ENCODE peak calls at places on chromosomes 6 and 20, in seven cellular contexts. One of them, this sample, is unnamed.
A peak's percentile ranks its signal among the peaks of the same experiment; 100 is the strongest.

GRCh38 chr6:26521485-26522391 is 16.4 kb upstream of the HMGN4 start:
- DNase-seq in fibroblast of villous mesenchyme: peak; percentile 74
- DNase-seq in T follicular helper cell: peak; percentile 38
- DNase-seq in ELR: peak; percentile 88
- DNase-seq in AG09309: no peak
- DNase-seq in stimulated activated CD8-positive, alpha-beta memory T cell treated with anti-CD3 and anti-CD28 coated beads, Interleukin-12 subunit alpha, Interleukin-12 subunit beta, amount 100 ng/mL, for 1 hour: peak; percentile 42
- DNase-seq in activated CD4-positive, alpha-beta T cell treated with anti-CD3 and anti-CD28 coated beads, Interleukin-2, amount 10 ng/mL, durations not matched to agents 24 days and 14 days: peak; percentile 91
- DNase-seq in this sample: peak; percentile 74

GRCh38 chr6:21496749-21497148 is 96.8 kb upstream of the SOX4 start:
- DNase-seq in fibroblast of villous mesenchyme: peak; percentile 15
- DNase-seq in T follicular helper cell: no peak
- DNase-seq in ELR: no peak
- DNase-seq in AG09309: peak; percentile 10
- DNase-seq in stimulated activated CD8-positive, alpha-beta memory T cell treated with anti-CD3 and anti-CD28 coated beads, Interleukin-12 subunit alpha, Interleukin-12 subunit beta, amount 100 ng/mL, for 1 hour: no peak
- DNase-seq in activated CD4-positive, alpha-beta T cell treated with anti-CD3 and anti-CD28 coated beads, Interleukin-2, amount 10 ng/mL, durations not matched to agents 24 days and 14 days: no peak
- DNase-seq in this sample: no peak

GRCh38 chr20:46220808-46221207 is 87.5 kb downstream of the CDH22 start:
- DNase-seq in fibroblast of villous mesenchyme: no peak
- DNase-seq in T follicular helper cell: no peak
- DNase-seq in ELR: peak; percentile 19
- DNase-seq in AG09309: no peak
- DNase-seq in stimulated activated CD8-positive, alpha-beta memory T cell treated with anti-CD3 and anti-CD28 coated beads, Interleukin-12 subunit alpha, Interleukin-12 subunit beta, amount 100 ng/mL, for 1 hour: no peak
- DNase-seq in activated CD4-positive, alpha-beta T cell treated with anti-CD3 and anti-CD28 coated beads, Interleukin-2, amount 10 ng/mL, durations not matched to agents 24 days and 14 days: no peak
- DNase-seq in this sample: no peak

GRCh38 chr20:25017257-25017803 is 24.8 kb upstream of the APMAP start:
- DNase-seq in fibroblast of villous mesenchyme: no peak
- DNase-seq in T follicular helper cell: no peak
- DNase-seq in ELR: no peak
- DNase-seq in AG09309: no peak
- DNase-seq in stimulated activated CD8-positive, alpha-beta memory T cell treated with anti-CD3 and anti-CD28 coated beads, Interleukin-12 subunit alpha, Interleukin-12 subunit beta, amount 100 ng/mL, for 1 hour: no peak
- DNase-seq in activated CD4-positive, alpha-beta T cell treated with anti-CD3 and anti-CD28 coated beads, Interleukin-2, amount 10 ng/mL, durations not matched to agents 24 days and 14 days: no peak
- DNase-seq in this sample: no peak

GRCh38 chr6:77620290-77620882 is 32.5 kb upstream of the MEI4 start:
- DNase-seq in fibroblast of villous mesenchyme: peak; percentile 10
- DNase-seq in T follicular helper cell: no peak
- DNase-seq in ELR: peak; percentile 2
- DNase-seq in AG09309: no peak
- DNase-seq in stimulated activated CD8-positive, alpha-beta memory T cell treated with anti-CD3 and anti-CD28 coated beads, Interleukin-12 subunit alpha, Interleukin-12 subunit beta, amount 100 ng/mL, for 1 hour: no peak
- DNase-seq in activated CD4-positive, alpha-beta T cell treated with anti-CD3 and anti-CD28 coated beads, Interleukin-2, amount 10 ng/mL, durations not matched to agents 24 days and 14 days: no peak
- DNase-seq in this sample: peak; percentile 38

GRCh38 chr6:38346291-38347079 is 293.2 kb downstream of the BTBD9 start:
- DNase-seq in fibroblast of villous mesenchyme: peak; percentile 38
- DNase-seq in T follicular helper cell: no peak
- DNase-seq in ELR: peak; percentile 90
- DNase-seq in AG09309: peak; percentile 83
- DNase-seq in stimulated activated CD8-positive, alpha-beta memory T cell treated with anti-CD3 and anti-CD28 coated beads, Interleukin-12 subunit alpha, Interleukin-12 subunit beta, amount 100 ng/mL, for 1 hour: no peak
- DNase-seq in activated CD4-positive, alpha-beta T cell treated with anti-CD3 and anti-CD28 coated beads, Interleukin-2, amount 10 ng/mL, durations not matched to agents 24 days and 14 days: no peak
- DNase-seq in this sample: peak; percentile 43

GRCh38 chr6:62150048-62150663 is 135.9 kb downstream of the KHDRBS2 start:
- DNase-seq in fibroblast of villous mesenchyme: peak; percentile 21
- DNase-seq in T follicular helper cell: no peak
- DNase-seq in ELR: peak; percentile 29
- DNase-seq in AG09309: no peak
- DNase-seq in stimulated activated CD8-positive, alpha-beta memory T cell treated with anti-CD3 and anti-CD28 coated beads, Interleukin-12 subunit alpha, Interleukin-12 subunit beta, amount 100 ng/mL, for 1 hour: no peak
- DNase-seq in activated CD4-positive, alpha-beta T cell treated with anti-CD3 and anti-CD28 coated beads, Interleukin-2, amount 10 ng/mL, durations not matched to agents 24 days and 14 days: no peak
- DNase-seq in this sample: no peak

GRCh38 chr20:41087325-41087685 is 50.0 kb upstream of the PLCG1 start:
- DNase-seq in fibroblast of villous mesenchyme: no peak
- DNase-seq in T follicular helper cell: no peak
- DNase-seq in ELR: no peak
- DNase-seq in AG09309: no peak
- DNase-seq in stimulated activated CD8-positive, alpha-beta memory T cell treated with anti-CD3 and anti-CD28 coated beads, Interleukin-12 subunit alpha, Interleukin-12 subunit beta, amount 100 ng/mL, for 1 hour: no peak
- DNase-seq in activated CD4-positive, alpha-beta T cell treated with anti-CD3 and anti-CD28 coated beads, Interleukin-2, amount 10 ng/mL, durations not matched to agents 24 days and 14 days: no peak
- DNase-seq in this sample: no peak

GRCh38 chr20:39943336-39943735 is 745.7 kb downstream of the MAFB start:
- DNase-seq in fibroblast of villous mesenchyme: no peak
- DNase-seq in T follicular helper cell: no peak
- DNase-seq in ELR: no peak
- DNase-seq in AG09309: no peak
- DNase-seq in stimulated activated CD8-positive, alpha-beta memory T cell treated with anti-CD3 and anti-CD28 coated beads, Interleukin-12 subunit alpha, Interleukin-12 subunit beta, amount 100 ng/mL, for 1 hour: no peak
- DNase-seq in activated CD4-positive, alpha-beta T cell treated with anti-CD3 and anti-CD28 coated beads, Interleukin-2, amount 10 ng/mL, durations not matched to agents 24 days and 14 days: no peak
- DNase-seq in this sample: no peak

GRCh38 chr6:161477901-161478425 is 204.1 kb upstream of the AGPAT4 start:
- DNase-seq in fibroblast of villous mesenchyme: no peak
- DNase-seq in T follicular helper cell: no peak
- DNase-seq in ELR: no peak
- DNase-seq in AG09309: no peak
- DNase-seq in stimulated activated CD8-positive, alpha-beta memory T cell treated with anti-CD3 and anti-CD28 coated beads, Interleukin-12 subunit alpha, Interleukin-12 subunit beta, amount 100 ng/mL, for 1 hour: no peak
- DNase-seq in activated CD4-positive, alpha-beta T cell treated with anti-CD3 and anti-CD28 coated beads, Interleukin-2, amount 10 ng/mL, durations not matched to agents 24 days and 14 days: no peak
- DNase-seq in this sample: no peak

GRCh38 chr6:35299674-35300073 is 2.1 kb downstream of the DEF6 start:
- DNase-seq in fibroblast of villous mesenchyme: no peak
- DNase-seq in T follicular helper cell: no peak
- DNase-seq in ELR: no peak
- DNase-seq in AG09309: no peak
- DNase-seq in stimulated activated CD8-positive, alpha-beta memory T cell treated with anti-CD3 and anti-CD28 coated beads, Interleukin-12 subunit alpha, Interleukin-12 subunit beta, amount 100 ng/mL, for 1 hour: no peak
- DNase-seq in activated CD4-positive, alpha-beta T cell treated with anti-CD3 and anti-CD28 coated beads, Interleukin-2, amount 10 ng/mL, durations not matched to agents 24 days and 14 days: peak; percentile 79
- DNase-seq in this sample: no peak

GRCh38 chr6:163872335-163872734 is 457.8 kb downstream of the QKI start:
- DNase-seq in fibroblast of villous mesenchyme: peak; percentile 88
- DNase-seq in T follicular helper cell: no peak
- DNase-seq in ELR: peak; percentile 63
- DNase-seq in AG09309: peak; percentile 94
- DNase-seq in stimulated activated CD8-positive, alpha-beta memory T cell treated with anti-CD3 and anti-CD28 coated beads, Interleukin-12 subunit alpha, Interleukin-12 subunit beta, amount 100 ng/mL, for 1 hour: no peak
- DNase-seq in activated CD4-positive, alpha-beta T cell treated with anti-CD3 and anti-CD28 coated beads, Interleukin-2, amount 10 ng/mL, durations not matched to agents 24 days and 14 days: no peak
- DNase-seq in this sample: no peak

GRCh38 chr6:41239467-41240159 is 11.5 kb downstream of the TREML4 start:
- DNase-seq in fibroblast of villous mesenchyme: no peak
- DNase-seq in T follicular helper cell: no peak
- DNase-seq in ELR: no peak
- DNase-seq in AG09309: no peak
- DNase-seq in stimulated activated CD8-positive, alpha-beta memory T cell treated with anti-CD3 and anti-CD28 coated beads, Interleukin-12 subunit alpha, Interleukin-12 subunit beta, amount 100 ng/mL, for 1 hour: no peak
- DNase-seq in activated CD4-positive, alpha-beta T cell treated with anti-CD3 and anti-CD28 coated beads, Interleukin-2, amount 10 ng/mL, durations not matched to agents 24 days and 14 days: no peak
- DNase-seq in this sample: no peak

This sample was measured in endothelial cell of umbilical vein.